ENCODE peak calls at places on chromosomes 1 and 21, in six cellular contexts. One of them, this sample, is unnamed.

GRCh38 chr1:3114131-3114744 is 45.2 kb downstream of the PRDM16 start:
- DNase-seq in Panc1: no peak
- DNase-seq in epithelial cell of esophagus: no peak
- DNase-seq in fibroblast of the aortic adventitia: no peak
- DNase-seq in AG10803: no peak
- DNase-seq in GM20000: no peak
- DNase-seq in this sample: no peak

GRCh38 chr1:61054636-61055035 is 27.7 kb upstream of the NFIA start:
- DNase-seq in epithelial cell of esophagus: no peak
- DNase-seq in fibroblast of the aortic adventitia: no peak
- DNase-seq in GM20000: no peak
- DNase-seq in Panc1: no peak
- DNase-seq in AG10803: no peak
- DNase-seq in this sample: no peak

GRCh38 chr1:228735871-228736586 is 750 bp downstream of the RHOU start:
- DNase-seq in GM20000: peak
- DNase-seq in epithelial cell of esophagus: peak
- DNase-seq in Panc1: no peak
- DNase-seq in AG10803: peak
- DNase-seq in fibroblast of the aortic adventitia: peak
- DNase-seq in this sample: peak

GRCh38 chr1:74468982-74469603 is 43.3 kb downstream of the LRRC53 start:
- DNase-seq in AG10803: peak
- DNase-seq in GM20000: peak
- DNase-seq in fibroblast of the aortic adventitia: peak
- DNase-seq in Panc1: peak
- DNase-seq in epithelial cell of esophagus: peak
- DNase-seq in this sample: no peak

GRCh38 chr21:34181418-34181817 is 108.0 kb downstream of the MRPS6 start:
- DNase-seq in Panc1: no peak
- DNase-seq in GM20000: no peak
- DNase-seq in fibroblast of the aortic adventitia: no peak
- DNase-seq in AG10803: no peak
- DNase-seq in epithelial cell of esophagus: no peak
- DNase-seq in this sample: no peak

GRCh38 chr1:185719021-185719420 is 15.2 kb upstream of the HMCN1 start:
- DNase-seq in Panc1: no peak
- DNase-seq in fibroblast of the aortic adventitia: peak
- DNase-seq in AG10803: peak
- DNase-seq in epithelial cell of esophagus: peak
- DNase-seq in GM20000: no peak
- DNase-seq in this sample: no peak

GRCh38 chr21:44527983-44528633 is 11.9 kb downstream of the KRTAP10-1 start:
- DNase-seq in fibroblast of the aortic adventitia: no peak
- DNase-seq in GM20000: no peak
- DNase-seq in epithelial cell of esophagus: no peak
- DNase-seq in AG10803: no peak
- DNase-seq in Panc1: no peak
- DNase-seq in this sample: peak

GRCh38 chr1:44684525-44684924 is 10.0 kb downstream of the ARMH1 start:
- DNase-seq in AG10803: no peak
- DNase-seq in Panc1: no peak
- DNase-seq in GM20000: peak
- DNase-seq in epithelial cell of esophagus: no peak
- DNase-seq in fibroblast of the aortic adventitia: no peak
- DNase-seq in this sample: no peak

GRCh38 chr1:51192213-51192843 is 43.7 kb upstream of the RNF11 start:
- DNase-seq in GM20000: peak
- DNase-seq in Panc1: no peak
- DNase-seq in AG10803: peak
- DNase-seq in epithelial cell of esophagus: peak
- DNase-seq in fibroblast of the aortic adventitia: peak
- DNase-seq in this sample: peak

GRCh38 chr1:201598973-201599372 is 60.0 kb downstream of the NAV1 start:
- DNase-seq in Panc1: no peak
- DNase-seq in epithelial cell of esophagus: no peak
- DNase-seq in GM20000: no peak
- DNase-seq in fibroblast of the aortic adventitia: no peak
- DNase-seq in AG10803: no peak
- DNase-seq in this sample: no peak

GRCh38 chr1:176795929-176796328 is 333.0 kb downstream of the PAPPA2 start:
- DNase-seq in fibroblast of the aortic adventitia: no peak
- DNase-seq in epithelial cell of esophagus: peak
- DNase-seq in AG10803: no peak
- DNase-seq in GM20000: no peak
- DNase-seq in Panc1: no peak
- DNase-seq in this sample: peak

GRCh38 chr1:29556657-29557056 is 320.3 kb downstream of the PTPRU start:
- DNase-seq in GM20000: no peak
- DNase-seq in epithelial cell of esophagus: no peak
- DNase-seq in fibroblast of the aortic adventitia: no peak
- DNase-seq in AG10803: no peak
- DNase-seq in Panc1: no peak
- DNase-seq in this sample: no peak

GRCh38 chr21:33801424-33802405 is 113.9 kb downstream of the ATP5PO start:
- DNase-seq in GM20000: no peak
- DNase-seq in fibroblast of the aortic adventitia: peak
- DNase-seq in Panc1: peak
- DNase-seq in epithelial cell of esophagus: peak
- DNase-seq in AG10803: peak
- DNase-seq in this sample: no peak

GRCh38 chr1:14108356-14109275 is 408.6 kb downstream of the PRDM2 start:
- DNase-seq in fibroblast of the aortic adventitia: no peak
- DNase-seq in Panc1: no peak
- DNase-seq in epithelial cell of esophagus: peak
- DNase-seq in AG10803: no peak
- DNase-seq in GM20000: no peak
- DNase-seq in this sample: no peak

GRCh38 chr1:167701510-167701909 is 20.3 kb upstream of the MPZL1 start:
- DNase-seq in AG10803: no peak
- DNase-seq in epithelial cell of esophagus: no peak
- DNase-seq in Panc1: no peak
- DNase-seq in GM20000: no peak
- DNase-seq in fibroblast of the aortic adventitia: no peak
- DNase-seq in this sample: no peak

GRCh38 chr1:90721210-90722194 is 4.4 kb upstream of the BARHL2 start:
- DNase-seq in GM20000: peak
- DNase-seq in epithelial cell of esophagus: peak
- DNase-seq in Panc1: peak
- DNase-seq in AG10803: peak
- DNase-seq in fibroblast of the aortic adventitia: peak
- DNase-seq in this sample: no peak

GRCh38 chr1:26848499-26848898 is 14.4 kb upstream of the SFN start:
- DNase-seq in AG10803: no peak
- DNase-seq in fibroblast of the aortic adventitia: no peak
- DNase-seq in Panc1: no peak
- DNase-seq in epithelial cell of esophagus: no peak
- DNase-seq in GM20000: no peak
- DNase-seq in this sample: no peak

GRCh38 chr1:66276229-66276628 is 257.7 kb upstream of the SGIP1 start:
- DNase-seq in GM20000: peak
- DNase-seq in Panc1: no peak
- DNase-seq in fibroblast of the aortic adventitia: no peak
- DNase-seq in AG10803: no peak
- DNase-seq in epithelial cell of esophagus: no peak
- DNase-seq in this sample: no peak

GRCh38 chr1:231738554-231738953 is 112.0 kb downstream of the DISC1 start:
- DNase-seq in AG10803: no peak
- DNase-seq in GM20000: no peak
- DNase-seq in Panc1: no peak
- DNase-seq in fibroblast of the aortic adventitia: no peak
- DNase-seq in epithelial cell of esophagus: no peak
- DNase-seq in this sample: no peak

GRCh38 chr21:36491191-36491916 is 11.4 kb upstream of the CLDN14 start:
- DNase-seq in Panc1: no peak
- DNase-seq in GM20000: no peak
- DNase-seq in epithelial cell of esophagus: peak
- DNase-seq in AG10803: peak
- DNase-seq in fibroblast of the aortic adventitia: no peak
- DNase-seq in this sample: no peak

GRCh38 chr1:234957330-234958065 is 171.1 kb downstream of the TOMM20 start:
- DNase-seq in Panc1: no peak
- DNase-seq in epithelial cell of esophagus: peak
- DNase-seq in fibroblast of the aortic adventitia: peak
- DNase-seq in GM20000: no peak
- DNase-seq in AG10803: peak
- DNase-seq in this sample: peak

GRCh38 chr1:176469450-176469985 is 6.5 kb downstream of the PAPPA2 start:
- DNase-seq in GM20000: no peak
- DNase-seq in AG10803: peak
- DNase-seq in Panc1: no peak
- DNase-seq in epithelial cell of esophagus: no peak
- DNase-seq in fibroblast of the aortic adventitia: peak
- DNase-seq in this sample: no peak

GRCh38 chr1:229769006-229769405 is 143.0 kb downstream of the URB2 start:
- DNase-seq in GM20000: no peak
- DNase-seq in fibroblast of the aortic adventitia: no peak
- DNase-seq in epithelial cell of esophagus: no peak
- DNase-seq in AG10803: no peak
- DNase-seq in Panc1: no peak
- DNase-seq in this sample: no peak

GRCh38 chr1:202046748-202047708 is 36.6 kb downstream of the ELF3 start:
- DNase-seq in GM20000: no peak
- DNase-seq in AG10803: no peak
- DNase-seq in fibroblast of the aortic adventitia: no peak
- DNase-seq in Panc1: peak
- DNase-seq in epithelial cell of esophagus: peak
- DNase-seq in this sample: no peak

GRCh38 chr21:45235488-45235887 is 52.2 kb downstream of the POFUT2 start:
- DNase-seq in epithelial cell of esophagus: no peak
- DNase-seq in AG10803: no peak
- DNase-seq in GM20000: no peak
- DNase-seq in fibroblast of the aortic adventitia: no peak
- DNase-seq in Panc1: no peak
- DNase-seq in this sample: no peak

GRCh38 chr1:26820784-26821269 is 5.7 kb upstream of the ZDHHC18 start:
- DNase-seq in epithelial cell of esophagus: no peak
- DNase-seq in GM20000: peak
- DNase-seq in fibroblast of the aortic adventitia: no peak
- DNase-seq in AG10803: no peak
- DNase-seq in Panc1: no peak
- DNase-seq in this sample: no peak

GRCh38 chr1:210236840-210237409 is 4.3 kb downstream of the SERTAD4 start:
- DNase-seq in AG10803: peak
- DNase-seq in Panc1: no peak
- DNase-seq in epithelial cell of esophagus: no peak
- DNase-seq in GM20000: no peak
- DNase-seq in fibroblast of the aortic adventitia: peak
- DNase-seq in this sample: no peak

DNA sequence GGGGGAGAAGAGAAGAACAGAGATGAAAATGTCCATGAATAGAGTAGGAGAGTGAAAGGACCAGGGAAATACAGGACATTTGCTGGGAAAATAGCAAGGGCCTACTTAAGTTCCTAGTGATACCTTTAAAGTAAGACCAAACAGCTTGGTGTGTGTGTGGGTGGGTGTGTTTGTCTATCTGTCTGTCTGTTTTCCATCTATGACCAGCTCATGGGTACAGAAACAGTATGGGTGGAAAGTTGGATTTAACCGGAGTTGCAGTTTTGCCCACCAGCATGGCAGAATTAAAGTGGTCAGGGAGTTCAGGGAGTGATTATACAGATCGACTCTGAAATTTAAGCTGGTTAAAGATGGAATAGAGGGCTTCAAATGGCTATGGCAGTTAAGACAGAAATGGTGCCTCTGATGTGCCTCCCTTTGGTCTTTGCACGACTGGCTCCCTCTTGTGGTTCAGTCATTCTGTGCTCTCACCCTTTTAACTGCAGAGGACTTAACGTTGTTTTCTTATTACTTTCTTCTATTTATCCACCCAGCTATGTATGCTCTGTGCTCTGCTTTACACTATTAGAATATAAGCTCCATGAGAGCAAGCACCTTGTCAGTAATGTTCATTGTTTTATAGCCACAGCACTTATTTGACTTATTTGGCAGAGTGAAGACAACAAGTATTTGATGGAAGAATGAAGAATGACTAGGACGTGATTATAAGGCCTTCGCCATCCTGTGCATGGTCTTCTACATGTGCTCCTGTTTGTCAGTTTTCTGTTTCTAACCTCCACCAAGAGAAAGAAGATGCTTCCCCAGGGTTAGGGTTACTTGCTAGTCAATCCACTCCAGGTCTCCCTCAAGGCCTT is 72.7 kb upstream of the AK4 start:
- DNase-seq in GM20000: peak
- DNase-seq in epithelial cell of esophagus: peak
- DNase-seq in Panc1: peak
- DNase-seq in AG10803: peak
- DNase-seq in fibroblast of the aortic adventitia: peak
- DNase-seq in this sample: peak
- TF ChIP-seq CTCF in GM20000: peak
- TF ChIP-seq CTCF in epithelial cell of esophagus: peak
- TF ChIP-seq CTCF in Panc1: peak
- TF ChIP-seq CTCF in AG10803: peak
- TF ChIP-seq CTCF in fibroblast of the aortic adventitia: peak
- TF ChIP-seq CTCF in this sample: peak

GRCh38 chr1:75764057-75764655 is 21.9 kb upstream of the RABGGTB start:
- DNase-seq in AG10803: no peak
- DNase-seq in fibroblast of the aortic adventitia: no peak
- DNase-seq in epithelial cell of esophagus: no peak
- DNase-seq in GM20000: no peak
- DNase-seq in Panc1: no peak
- DNase-seq in this sample: no peak
- TF ChIP-seq CTCF in AG10803: no peak
- TF ChIP-seq CTCF in fibroblast of the aortic adventitia: no peak
- TF ChIP-seq CTCF in epithelial cell of esophagus: no peak
- TF ChIP-seq CTCF in GM20000: no peak
- TF ChIP-seq CTCF in Panc1: no peak
- TF ChIP-seq CTCF in this sample: no peak

GRCh38 chr1:63367218-63368103 is at the start of gene ALG6:
- DNase-seq in AG10803: peak
- DNase-seq in GM20000: peak
- DNase-seq in fibroblast of the aortic adventitia: peak
- DNase-seq in Panc1: peak
- DNase-seq in epithelial cell of esophagus: peak
- DNase-seq in this sample: peak
- TF ChIP-seq CTCF in AG10803: no peak
- TF ChIP-seq CTCF in GM20000: no peak
- TF ChIP-seq CTCF in fibroblast of the aortic adventitia: no peak
- TF ChIP-seq CTCF in Panc1: no peak
- TF ChIP-seq CTCF in epithelial cell of esophagus: no peak
- TF ChIP-seq CTCF in this sample: no peak

GRCh38 chr1:25569599-25570458 is 26.4 kb downstream of the LDLRAP1 start:
- DNase-seq in AG10803: no peak
- DNase-seq in fibroblast of the aortic adventitia: no peak
- DNase-seq in GM20000: no peak
- DNase-seq in epithelial cell of esophagus: peak
- DNase-seq in Panc1: no peak
- DNase-seq in this sample: no peak

GRCh38 chr1:25568834-25569598 is 25.6 kb downstream of the LDLRAP1 start:
- DNase-seq in Panc1: no peak
- DNase-seq in GM20000: no peak
- DNase-seq in epithelial cell of esophagus: peak
- DNase-seq in AG10803: peak
- DNase-seq in fibroblast of the aortic adventitia: peak
- DNase-seq in this sample: peak

GRCh38 chr1:25566730-25567341 is 23.4 kb downstream of the LDLRAP1 start:
- DNase-seq in Panc1: no peak
- DNase-seq in GM20000: no peak
- DNase-seq in AG10803: peak
- DNase-seq in epithelial cell of esophagus: peak
- DNase-seq in fibroblast of the aortic adventitia: peak
- DNase-seq in this sample: peak

GRCh38 chr1:25567710-25568089 is 24.3 kb downstream of the LDLRAP1 start:
- DNase-seq in AG10803: no peak
- DNase-seq in GM20000: no peak
- DNase-seq in epithelial cell of esophagus: peak
- DNase-seq in fibroblast of the aortic adventitia: no peak
- DNase-seq in Panc1: no peak
- DNase-seq in this sample: no peak

GRCh38 chr1:25568090-25568833 is 24.9 kb downstream of the LDLRAP1 start:
- DNase-seq in Panc1: no peak
- DNase-seq in fibroblast of the aortic adventitia: peak
- DNase-seq in GM20000: no peak
- DNase-seq in AG10803: peak
- DNase-seq in epithelial cell of esophagus: peak
- DNase-seq in this sample: no peak
- TF ChIP-seq CTCF in Panc1: no peak
- TF ChIP-seq CTCF in fibroblast of the aortic adventitia: no peak
- TF ChIP-seq CTCF in GM20000: no peak
- TF ChIP-seq CTCF in AG10803: peak
- TF ChIP-seq CTCF in epithelial cell of esophagus: peak
- TF ChIP-seq CTCF in this sample: no peak